ENCODE peak calls at places on chromosome 6, in seven cellular contexts. Y, V, Q, R, Z, A and H are unnamed samples.

GRCh38 chr6:27281105-27281539 is 31.0 kb downstream of the POM121L2 start:
- DNase-seq in Q (no peak), R (no peak), V (no peak), Z (no peak), A (no peak), Y (no peak), H (no peak)

GRCh38 chr6:127690092-127690491 is 113.1 kb downstream of the C6orf58 start:
- DNase-seq in A (no peak), Q (peak; percentile 3), V (no peak), Y (no peak), Z (no peak), R (no peak), H (no peak)

GRCh38 chr6:106510090-106510970 is 119.0 kb downstream of the RTN4IP1 start:
- DNase-seq in Q (no peak), Y (peak; percentile 86), V (no peak), A (no peak), Z (peak; percentile 65), R (peak; percentile 77), H (peak; percentile 44)

GRCh38 chr6:36958775-36959554 is 4.4 kb downstream of the PI16 start:
- DNase-seq in A (no peak), V (no peak), Q (no peak), R (peak; percentile 87), Z (no peak), Y (no peak), H (no peak)

GRCh38 chr6:82216549-82216948 is 31.0 kb downstream of the IBTK start:
- DNase-seq in Y (no peak), Z (no peak), A (no peak), V (no peak), R (no peak), Q (no peak), H (no peak)

GRCh38 chr6:123091896-123092271 is 95.8 kb downstream of the CLVS2 start:
- DNase-seq in V (no peak), R (no peak), Q (no peak), A (no peak), Y (no peak), Z (no peak), H (no peak)

GRCh38 chr6:126307859-126308258 is 32.1 kb upstream of the CENPW start:
- DNase-seq in V (no peak), R (no peak), Q (peak; percentile 32), Z (no peak), A (no peak), Y (no peak), H (no peak)

GRCh38 chr6:548091-548490 is 108.8 kb downstream of the HUS1B start:
- DNase-seq in R (no peak), A (no peak), V (no peak), Y (no peak), Z (no peak), Q (no peak), H (no peak)

GRCh38 chr6:108260809-108261569 is at the start of gene SNX3:
- DNase-seq in V (peak; percentile 91), Q (peak; percentile 98), Y (peak; percentile 98), A (peak; percentile 97), R (peak; percentile 95), Z (peak; percentile 94), H (peak; percentile 87)

GRCh38 chr6:108254436-108255410 is 6.1 kb downstream of the SNX3 start:
- DNase-seq in Z (no peak), Q (peak; percentile 22), A (no peak), V (no peak), Y (no peak), R (no peak), H (no peak)

GRCh38 chr6:108263371-108263770 is 2.5 kb upstream of the SNX3 start:
- DNase-seq in Y (no peak), R (no peak), Z (no peak), A (no peak), V (no peak), Q (no peak), H (no peak)

GRCh38 chr6:108260126-108260808 is 573 bp downstream of the SNX3 start:
- DNase-seq in Q (peak; percentile 59), R (peak; percentile 81), Z (peak; percentile 36), A (peak; percentile 90), V (peak; percentile 25), Y (peak; percentile 46), H (peak; percentile 16)
- TF ChIP-seq POLR2A in Q (no peak), R (no peak), Z (peak; percentile 20), A (no peak), V (no peak), Y (no peak), H (no peak)

GRCh38 chr6:43016935-43017334 is 2.9 kb downstream of the KLHDC3 start:
- DNase-seq in V (no peak), Y (no peak), Z (no peak), Q (no peak), A (no peak), R (no peak), H (no peak)

GRCh38 chr6:43019152-43019551 is 2.3 kb upstream of the RRP36 start:
- DNase-seq in A (no peak), Z (no peak), Q (no peak), V (no peak), R (no peak), Y (no peak), H (no peak)

GRCh38 chr6:43021270-43022047 is at the start of gene RRP36:
- DNase-seq in R (peak; percentile 84), Y (peak; percentile 81), A (no peak), Z (peak; percentile 65), V (no peak), Q (peak; percentile 67), H (peak; percentile 85)

GRCh38 chr6:43020847-43021246 is 576 bp upstream of the RRP36 start:
- DNase-seq in V (no peak), R (peak; percentile 61), A (no peak), Q (no peak), Z (no peak), Y (no peak), H (no peak)

GRCh38 chr6:43020052-43020705 is 1.2 kb upstream of the RRP36 start:
- DNase-seq in Q (no peak), R (no peak), V (no peak), Y (no peak), Z (no peak), A (no peak), H (no peak)
- TF ChIP-seq POLR2AphosphoS5 in Q (no peak), R (no peak), V (no peak), Y (no peak), Z (no peak), A (no peak), H (no peak)

DNA sequence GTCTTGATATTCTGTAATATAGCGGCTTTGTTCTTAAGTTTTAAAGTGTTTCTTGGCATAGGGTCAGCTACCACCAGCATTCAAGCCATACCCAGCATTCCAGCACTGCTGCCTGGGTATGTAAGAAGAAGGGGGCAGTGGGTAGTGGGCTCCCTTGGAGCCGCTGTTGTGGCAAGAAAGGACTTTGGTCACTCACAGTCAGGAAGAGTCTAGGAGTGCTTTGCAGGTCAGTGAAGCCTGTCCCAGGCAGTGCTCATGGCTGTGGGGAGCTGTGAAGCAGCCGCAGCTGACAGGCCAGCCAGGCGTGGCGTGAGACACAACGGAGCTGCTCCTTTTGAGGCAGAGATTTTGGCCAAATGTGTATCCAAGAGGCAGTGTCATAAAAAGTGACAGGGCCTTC is 512.0 kb downstream of the CDKAL1 start:
- DNase-seq in V (no peak), Y (no peak), A (no peak), Z (no peak), R (no peak), Q (no peak), H (no peak)
- TF ChIP-seq POLR2A in V (no peak), Y (no peak), A (no peak), Z (no peak), R (no peak), Q (no peak), H (no peak)

GRCh38 chr6:133503330-133503729 is 262.2 kb downstream of the EYA4 start:
- DNase-seq in A (no peak), Q (no peak), V (no peak), R (no peak), Y (no peak), Z (no peak), H (no peak)

GRCh38 chr6:133495205-133495903 is 254.2 kb downstream of the EYA4 start:
- DNase-seq in A (no peak), Z (no peak), V (no peak), Q (no peak), Y (no peak), R (no peak), H (no peak)

GRCh38 chr6:133501675-133502275 is 260.6 kb downstream of the EYA4 start:
- DNase-seq in Z (no peak), Q (no peak), V (no peak), A (no peak), R (no peak), Y (no peak), H (no peak)

GRCh38 chr6:133502451-133503259 is 261.5 kb downstream of the EYA4 start:
- DNase-seq in A (no peak), V (no peak), Q (no peak), R (no peak), Z (no peak), Y (no peak), H (no peak)

DNA sequence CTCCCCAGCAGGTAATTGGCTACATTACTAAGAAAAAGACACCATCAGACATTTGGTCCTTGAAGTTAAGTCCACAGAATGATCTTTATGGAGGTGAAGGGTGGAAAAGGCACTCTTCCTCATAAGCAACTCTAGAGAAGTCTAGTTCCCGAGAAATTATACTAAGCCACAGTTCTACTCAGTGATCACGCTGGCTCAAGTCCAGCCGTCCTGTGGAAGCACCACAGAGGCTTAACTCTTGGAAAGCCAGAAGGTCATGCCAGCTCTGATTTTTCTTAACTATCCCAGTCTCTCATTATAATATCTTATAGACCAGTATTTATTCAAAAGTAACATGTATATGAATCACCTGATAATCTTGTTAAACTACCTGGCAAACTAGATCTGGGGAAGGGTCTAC is 258.5 kb downstream of the EYA4 start:
- DNase-seq in R (no peak), A (no peak), Z (no peak), V (no peak), Q (no peak), Y (no peak), H (no peak)
- TF ChIP-seq POLR2AphosphoS5 in R (no peak), A (no peak), Z (no peak), V (no peak), Q (no peak), Y (no peak), H (no peak)

DNA sequence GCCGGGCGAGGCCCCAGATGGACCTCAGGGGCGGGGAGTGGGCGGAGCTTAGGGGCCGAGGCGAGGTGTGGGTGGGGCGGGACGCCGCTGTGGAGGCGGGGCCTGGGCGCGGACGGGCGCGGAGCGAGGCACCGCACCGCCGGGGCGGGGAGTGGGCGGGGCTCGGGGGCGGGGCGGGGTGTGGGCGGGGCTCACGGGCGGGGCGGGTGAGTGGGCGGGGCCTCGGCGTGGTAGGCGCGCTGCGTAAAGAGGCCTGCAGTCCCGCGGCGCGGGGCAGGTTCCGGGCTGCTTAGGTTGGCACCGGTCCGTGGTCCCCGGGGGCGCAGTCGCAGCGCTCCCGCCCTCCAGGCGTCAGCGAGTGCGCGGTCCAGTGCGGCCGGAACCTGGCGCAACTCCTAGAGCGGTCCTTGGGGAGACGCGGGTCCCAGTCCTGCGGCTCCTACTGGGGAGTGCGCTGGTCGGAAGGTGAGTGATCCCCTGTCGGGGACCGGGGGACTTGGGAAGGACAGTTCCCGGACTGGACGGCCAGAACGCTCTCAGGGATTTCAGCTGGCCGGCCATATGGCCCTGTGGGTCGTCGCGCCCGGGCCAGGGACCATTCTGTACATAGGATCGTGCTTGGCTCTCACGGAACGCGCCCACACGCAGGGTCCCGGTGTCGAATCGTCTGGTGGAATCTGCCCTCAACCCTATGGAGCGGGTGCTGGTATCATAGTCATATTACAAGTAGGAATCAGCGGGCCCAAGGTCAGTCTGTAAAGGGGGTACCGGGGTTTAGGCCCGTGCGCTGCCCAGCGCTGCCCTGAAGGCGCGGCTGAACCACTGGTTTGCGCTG is at the start of gene NQO2:
- DNase-seq in Z (peak; percentile 91), A (no peak), Q (peak; percentile 86), Y (peak; percentile 96), R (peak; percentile 96), V (peak; percentile 13), H (peak; percentile 84)
- TF ChIP-seq POLR2A in Z (peak; percentile 90), A (peak; percentile 40), Q (peak; percentile 72), Y (peak; percentile 89), R (peak; percentile 91), V (peak; percentile 87), H (no peak)